ENCODE peak calls at places on chromosomes 12 and 14, in nine cellular contexts. Q is NCI-H460, P is brain microvascular endothelial cell, C is Kasumi-1, L is HCT116, S is endothelial cell, W is SW480, T is ELF-1, F is cardiac muscle cell. X is an unnamed sample.

GRCh38 chr12:23628836-23629235 is 320.6 kb downstream of the SOX5 start:
- DNase-seq in L (no peak), P (no peak), W (no peak), F (no peak), C (no peak), T (no peak), S (no peak), Q (no peak), X (peak)

GRCh38 chr14:22339277-22339676 is 249.7 kb downstream of the DAD1 start:
- DNase-seq in Q (no peak), S (no peak), W (no peak), T (no peak), P (peak), C (no peak), F (no peak), L (no peak), X (no peak)

GRCh38 chr14:104293851-104294627 is 155.7 kb downstream of the KIF26A start:
- DNase-seq in L (no peak), Q (peak), W (no peak), C (no peak), P (no peak), S (no peak), T (peak), F (no peak), X (peak)

GRCh38 chr14:74407801-74408154 is 18.2 kb downstream of the SYNDIG1L start:
- DNase-seq in Q (no peak), C (no peak), T (no peak), L (no peak), F (no peak), S (no peak), P (no peak), W (no peak), X (no peak)

GRCh38 chr14:68507544-68508081 is 285.3 kb downstream of the ZFP36L1 start:
- DNase-seq in W (no peak), C (no peak), F (no peak), L (no peak), Q (no peak), S (no peak), P (no peak), T (no peak), X (no peak)

GRCh38 chr14:106347291-106347778 is 821.0 kb downstream of the TMEM121 start:
- DNase-seq in T (no peak), S (no peak), L (no peak), P (no peak), W (no peak), C (no peak), F (no peak), Q (no peak), X (no peak)

GRCh38 chr14:41280745-41281144 is 325.9 kb upstream of the LRFN5 start:
- DNase-seq in F (peak), C (peak), P (no peak), S (peak), T (no peak), L (no peak), W (no peak), Q (no peak), X (peak)

GRCh38 chr14:77593501-77593911 is 22.9 kb downstream of the SPTLC2 start:
- DNase-seq in T (no peak), W (peak), S (no peak), Q (no peak), P (no peak), C (peak), L (no peak), F (no peak), X (no peak)

GRCh38 chr12:113416091-113416754 is 6.0 kb upstream of the SDSL start:
- DNase-seq in W (no peak), S (no peak), P (no peak), Q (no peak), C (peak), F (no peak), T (no peak), L (no peak), X (no peak)

GRCh38 chr12:109098671-109099070 is 1.3 kb downstream of the UNG start:
- DNase-seq in F (peak), Q (no peak), W (no peak), S (no peak), T (no peak), C (no peak), L (no peak), P (no peak), X (peak)

GRCh38 chr12:119259483-119259882 is 75.0 kb upstream of the CCDC60 start:
- DNase-seq in Q (no peak), F (no peak), P (no peak), S (peak), W (no peak), C (no peak), L (no peak), T (no peak), X (no peak)

GRCh38 chr12:52046859-52047258 is 4.4 kb upstream of the NR4A1 start:
- DNase-seq in F (no peak), C (no peak), T (no peak), S (no peak), Q (no peak), W (no peak), P (no peak), L (no peak), X (no peak)

GRCh38 chr12:76029982-76030377 is 1.6 kb downstream of the PHLDA1 start:
- DNase-seq in Q (peak), P (peak), T (peak), S (peak), L (no peak), F (peak), W (peak), C (no peak), X (peak)

GRCh38 chr12:124125472-124125871 is 152.5 kb downstream of the ZNF664 start:
- DNase-seq in P (no peak), L (no peak), Q (no peak), F (no peak), W (no peak), T (no peak), S (no peak), C (no peak), X (no peak)

GRCh38 chr14:59107819-59108218 is 80.6 kb upstream of the DAAM1 start:
- DNase-seq in T (no peak), F (no peak), Q (no peak), L (no peak), W (no peak), C (no peak), S (no peak), P (no peak), X (no peak)

GRCh38 chr12:54521291-54522062 is 23.9 kb downstream of the NCKAP1L start:
- DNase-seq in T (no peak), S (no peak), W (no peak), Q (no peak), P (no peak), F (no peak), C (no peak), L (no peak), X (no peak)

GRCh38 chr14:75609606-75610476 is 31.4 kb downstream of the FLVCR2 start:
- DNase-seq in P (peak), W (no peak), F (no peak), S (no peak), T (no peak), Q (no peak), L (no peak), C (no peak), X (no peak)

GRCh38 chr14:63470877-63471565 is 72.2 kb downstream of the PPP2R5E start:
- DNase-seq in L (peak), Q (peak), W (peak), F (no peak), T (no peak), S (no peak), P (no peak), C (no peak), X (no peak)

GRCh38 chr12:20548592-20548991 is 146.5 kb upstream of the SLCO1C1 start:
- DNase-seq in Q (no peak), P (no peak), S (no peak), F (no peak), W (no peak), L (no peak), T (no peak), C (no peak), X (no peak)

GRCh38 chr12:13436182-13436581 is 239.7 kb downstream of the EMP1 start:
- DNase-seq in Q (no peak), C (no peak), W (no peak), F (no peak), L (no peak), T (peak), P (no peak), S (no peak), X (no peak)

GRCh38 chr14:74531467-74531866 is 37.9 kb downstream of the ISCA2 start:
- DNase-seq in F (peak), Q (peak), T (peak), P (peak), W (peak), L (peak), S (no peak), C (no peak), X (peak)

GRCh38 chr12:50924439-50925341 is 27.7 kb upstream of the HIGD1C start:
- DNase-seq in L (peak), S (peak), C (peak), T (peak), W (peak), P (peak), F (peak), Q (no peak), X (peak)

GRCh38 chr14:33914676-33915516 is 36.0 kb downstream of the EGLN3 start:
- DNase-seq in F (no peak), W (no peak), Q (peak), S (no peak), L (peak), P (peak), C (no peak), T (peak), X (no peak)

GRCh38 chr12:14138495-14138894 is 157.1 kb upstream of the GRIN2B start:
- DNase-seq in S (peak), T (peak), W (no peak), F (peak), Q (no peak), C (no peak), P (no peak), L (no peak), X (peak)

GRCh38 chr12:106415134-106415533 is 57.6 kb downstream of the POLR3B start:
- DNase-seq in C (no peak), T (no peak), F (no peak), Q (no peak), L (no peak), W (peak), P (peak), S (no peak), X (no peak)

GRCh38 chr12:25257590-25258324 is 7.0 kb upstream of the KRAS start:
- DNase-seq in W (no peak), S (no peak), L (no peak), T (no peak), Q (no peak), C (no peak), P (no peak), F (no peak), X (no peak)

X was measured in neural progenitor cell.